ENCODE peak calls at places on chromosomes 5 and 9, in ten cellular contexts. V, R, U, D, F, L, P, X, H and J are unnamed samples.

GRCh38 chr5:96718635-96719077 is 56.5 kb downstream of the CAST start:
- DNase-seq in P (no peak), V (no peak), F (peak; percentile 79), D (no peak), X (peak; percentile 20), L (no peak), U (no peak), R (peak; percentile 80), H (no peak), J (no peak)

GRCh38 chr5:92421937-92422336 is 1038.8 kb upstream of the ARRDC3 start:
- DNase-seq in H (no peak), X (peak; percentile 47), U (no peak), D (peak; percentile 30), L (no peak), V (no peak), P (no peak), F (no peak), R (no peak), J (no peak)

GRCh38 chr9:7844283-7844682 is 44.7 kb upstream of the DMAC1 start:
- DNase-seq in D (no peak), X (peak; percentile 40), V (peak; percentile 27), F (no peak), H (no peak), U (peak; percentile 70), L (no peak), R (no peak), P (no peak), J (no peak)

GRCh38 chr5:142981886-142982820 is 212.0 kb downstream of the ARHGAP26 start:
- DNase-seq in U (no peak), V (peak; percentile 75), H (peak; percentile 69), X (peak; percentile 77), L (no peak), F (peak; percentile 84), D (peak; percentile 87), P (no peak), R (peak; percentile 87), J (peak; percentile 53)

GRCh38 chr5:52658266-52658665 is 129.4 kb upstream of the ITGA1 start:
- DNase-seq in R (no peak), H (no peak), P (no peak), L (no peak), X (no peak), V (no peak), U (no peak), D (no peak), F (no peak), J (no peak)

GRCh38 chr5:39539470-39539869 is 114.7 kb upstream of the DAB2 start:
- DNase-seq in H (no peak), V (no peak), U (no peak), X (no peak), D (no peak), R (no peak), P (no peak), F (no peak), L (no peak), J (no peak)

GRCh38 chr5:445591-445990 is 2.6 kb downstream of the EXOC3 start:
- DNase-seq in F (no peak), R (peak; percentile 46), V (no peak), L (no peak), U (no peak), D (no peak), P (no peak), H (peak; percentile 10), X (no peak), J (no peak)

GRCh38 chr9:80066931-80067330 is 495.2 kb downstream of the TLE4 start:
- DNase-seq in D (no peak), R (no peak), P (no peak), F (no peak), L (no peak), V (no peak), U (no peak), X (no peak), H (no peak), J (no peak)

GRCh38 chr9:108272350-108272899 is 583.4 kb downstream of the ACTL7B start:
- DNase-seq in F (peak; percentile 53), H (peak; percentile 59), V (peak; percentile 29), P (peak; percentile 71), D (no peak), U (peak; percentile 53), L (peak; percentile 56), R (peak; percentile 66), X (peak; percentile 69), J (no peak)

DNA sequence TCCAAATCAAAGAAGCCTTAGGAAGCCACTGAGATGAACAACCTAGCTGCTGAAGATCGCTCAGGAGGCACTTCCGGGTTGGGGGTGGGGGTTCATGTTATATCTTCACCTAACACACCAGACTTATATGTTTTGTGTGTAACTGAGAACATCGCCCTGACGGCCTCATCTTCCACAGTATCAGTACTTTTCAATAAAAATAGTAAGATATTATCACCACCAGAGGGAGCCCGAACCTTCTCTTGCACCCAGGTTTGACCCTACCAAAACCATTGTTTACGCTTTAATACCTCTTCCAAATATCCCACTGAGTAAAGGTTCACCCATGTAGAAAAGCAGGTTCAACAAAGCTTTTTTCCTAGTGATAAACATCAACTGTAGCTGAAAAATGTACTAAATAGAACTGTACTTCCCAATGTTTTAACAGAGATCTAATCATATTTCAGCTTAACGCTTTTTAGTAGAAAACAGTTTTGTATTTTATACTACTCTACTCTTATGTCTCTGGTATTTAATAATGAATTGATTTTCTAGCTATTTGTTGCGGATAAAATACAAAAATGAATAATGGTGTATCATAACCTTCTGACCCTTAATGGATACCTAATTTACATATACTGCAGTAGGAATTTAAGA is 244.0 kb downstream of the EPB41L4A start:
- DNase-seq in D (no peak), F (no peak), P (peak; percentile 47), U (peak; percentile 62), X (peak; percentile 61), V (peak; percentile 58), L (no peak), R (no peak), H (no peak), J (no peak)
- TF ChIP-seq CTCF in D (peak; percentile 47), F (peak; percentile 63), P (peak; percentile 88), U (peak; percentile 27), X (peak; percentile 68), V (peak; percentile 55), L (peak; percentile 59), R (peak; percentile 68), H (peak; percentile 77), J (peak; percentile 64)

GRCh38 chr9:117043159-117043558 is 356.1 kb downstream of the TRIM32 start:
- DNase-seq in H (no peak), D (no peak), V (no peak), P (no peak), L (no peak), F (no peak), X (no peak), U (no peak), R (no peak), J (no peak)

GRCh38 chr9:117044241-117044640 is 357.1 kb downstream of the TRIM32 start:
- DNase-seq in U (no peak), P (no peak), D (no peak), V (no peak), X (no peak), F (no peak), R (no peak), H (no peak), L (peak; percentile 75), J (no peak)

GRCh38 chr9:117046666-117047327 is 359.7 kb downstream of the TRIM32 start:
- DNase-seq in D (no peak), V (no peak), F (no peak), U (no peak), L (no peak), X (no peak), P (no peak), R (no peak), H (no peak), J (no peak)
- TF ChIP-seq CTCF in D (peak; percentile 5), V (no peak), F (no peak), U (no peak), L (no peak), X (no peak), P (no peak), R (no peak), H (peak; percentile 12), J (no peak)

GRCh38 chr5:131068893-131069643 is 96.0 kb downstream of the HINT1 start:
- DNase-seq in F (no peak), P (no peak), V (no peak), L (no peak), H (no peak), R (no peak), U (no peak), D (no peak), X (no peak), J (no peak)
- TF ChIP-seq CTCF in F (no peak), P (no peak), V (no peak), L (no peak), H (peak; percentile 37), R (no peak), U (no peak), D (no peak), X (peak; percentile 1), J (no peak)

DNA sequence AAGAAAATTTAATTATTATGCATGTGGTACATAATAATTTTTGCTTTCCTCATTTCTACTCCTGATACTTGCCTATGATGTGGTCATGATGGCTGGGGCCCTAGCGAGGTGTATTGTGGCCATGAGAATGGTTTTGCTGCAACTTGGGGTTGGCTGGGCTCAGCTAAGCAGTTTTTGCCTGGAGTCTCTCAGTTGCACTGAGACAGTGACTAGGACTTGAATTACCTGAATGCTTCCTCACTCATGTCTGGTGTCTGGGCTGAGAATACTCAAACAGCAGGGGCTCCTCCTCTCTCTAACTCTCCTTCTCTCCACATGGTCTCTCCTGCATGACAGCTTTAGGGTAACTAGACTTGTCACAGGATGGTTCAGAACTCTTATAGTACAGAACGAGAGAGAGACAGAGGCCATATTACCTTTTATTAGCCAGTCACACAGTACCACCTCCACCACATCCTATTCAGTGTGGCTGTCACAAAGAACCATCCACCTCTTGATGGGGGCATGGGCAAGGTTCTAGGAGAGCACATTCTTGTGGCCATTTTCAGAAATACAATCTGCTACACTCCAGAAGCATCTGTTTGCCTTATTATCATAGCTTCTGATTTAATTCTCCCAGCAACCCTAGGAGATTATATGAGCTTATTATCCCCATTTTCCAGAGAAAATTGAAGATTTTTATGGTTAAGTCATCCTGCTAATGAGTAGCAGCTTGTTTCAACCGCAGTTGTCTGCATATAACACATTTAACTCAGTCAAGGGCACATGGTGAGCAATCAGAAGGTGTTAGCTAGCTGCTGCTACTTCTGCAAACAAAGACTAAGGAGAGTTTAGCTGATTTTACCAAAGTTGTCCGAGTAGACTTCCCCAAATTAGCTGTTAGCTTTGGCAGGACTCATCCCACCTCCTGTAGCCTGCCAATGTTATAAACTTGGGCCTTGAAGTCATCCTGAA is 245.1 kb downstream of the DOCK8 start:
- DNase-seq in L (no peak), X (no peak), R (no peak), U (no peak), V (no peak), F (no peak), P (no peak), H (no peak), D (no peak), J (no peak)
- TF ChIP-seq CTCF in L (no peak), X (no peak), R (no peak), U (no peak), V (no peak), F (no peak), P (no peak), H (no peak), D (no peak), J (no peak)

GRCh38 chr9:109315889-109316640 is 4.8 kb downstream of the EPB41L4B start:
- DNase-seq in F (peak; percentile 89), U (no peak), R (peak; percentile 90), P (peak; percentile 82), X (peak; percentile 75), V (no peak), H (peak; percentile 76), L (no peak), D (no peak), J (peak; percentile 32)
- TF ChIP-seq CTCF in F (no peak), U (no peak), R (no peak), P (no peak), X (no peak), V (no peak), H (no peak), L (no peak), D (no peak), J (no peak)